ENCODE peak calls at places on chromosomes 7 and 10, in eight cellular contexts. One of them, this sample, is unnamed.

GRCh38 chr7:108129018-108129965 is 869 bp downstream of the LAMB4 start:
- DNase-seq in A549: no peak
- DNase-seq in psoas muscle: no peak
- DNase-seq in ovary: no peak
- DNase-seq in WERI-Rb-1: no peak
- DNase-seq in astrocyte: no peak
- DNase-seq in PC-3: no peak
- DNase-seq in brain microvascular endothelial cell: no peak
- DNase-seq in this sample: no peak

GRCh38 chr7:39624935-39625694 is 1.7 kb downstream of the RALA start:
- DNase-seq in astrocyte: no peak
- DNase-seq in A549: no peak
- DNase-seq in brain microvascular endothelial cell: no peak
- DNase-seq in PC-3: peak
- DNase-seq in psoas muscle: no peak
- DNase-seq in WERI-Rb-1: no peak
- DNase-seq in ovary: no peak
- DNase-seq in this sample: no peak

GRCh38 chr10:86109421-86109820 is 257.2 kb downstream of the GRID1 start:
- DNase-seq in A549: no peak
- DNase-seq in astrocyte: no peak
- DNase-seq in ovary: no peak
- DNase-seq in PC-3: no peak
- DNase-seq in brain microvascular endothelial cell: no peak
- DNase-seq in WERI-Rb-1: no peak
- DNase-seq in psoas muscle: no peak
- DNase-seq in this sample: no peak

GRCh38 chr7:55532150-55532917 is 40.0 kb downstream of the VOPP1 start:
- DNase-seq in A549: no peak
- DNase-seq in ovary: no peak
- DNase-seq in PC-3: peak
- DNase-seq in WERI-Rb-1: no peak
- DNase-seq in astrocyte: no peak
- DNase-seq in brain microvascular endothelial cell: no peak
- DNase-seq in psoas muscle: no peak
- DNase-seq in this sample: no peak

GRCh38 chr10:70736470-70736982 is 48.7 kb downstream of the TBATA start:
- DNase-seq in PC-3: no peak
- DNase-seq in WERI-Rb-1: no peak
- DNase-seq in ovary: no peak
- DNase-seq in astrocyte: no peak
- DNase-seq in brain microvascular endothelial cell: no peak
- DNase-seq in psoas muscle: no peak
- DNase-seq in A549: no peak
- DNase-seq in this sample: no peak

GRCh38 chr10:110680473-110681020 is 36.4 kb downstream of the RBM20 start:
- DNase-seq in PC-3: no peak
- DNase-seq in ovary: no peak
- DNase-seq in psoas muscle: peak
- DNase-seq in brain microvascular endothelial cell: no peak
- DNase-seq in WERI-Rb-1: no peak
- DNase-seq in astrocyte: no peak
- DNase-seq in A549: no peak
- DNase-seq in this sample: no peak

GRCh38 chr7:32616625-32617024 is 121.3 kb downstream of the AVL9 start:
- DNase-seq in A549: peak
- DNase-seq in psoas muscle: peak
- DNase-seq in ovary: no peak
- DNase-seq in PC-3: peak
- DNase-seq in brain microvascular endothelial cell: peak
- DNase-seq in astrocyte: peak
- DNase-seq in WERI-Rb-1: no peak
- DNase-seq in this sample: no peak

GRCh38 chr7:80467069-80467468 is 44.8 kb downstream of the GNAT3 start:
- DNase-seq in brain microvascular endothelial cell: peak
- DNase-seq in astrocyte: peak
- DNase-seq in WERI-Rb-1: no peak
- DNase-seq in PC-3: peak
- DNase-seq in psoas muscle: no peak
- DNase-seq in ovary: no peak
- DNase-seq in A549: peak
- DNase-seq in this sample: no peak

GRCh38 chr10:67818323-67818722 is 19.7 kb downstream of the DNAJC12 start:
- DNase-seq in ovary: no peak
- DNase-seq in astrocyte: peak
- DNase-seq in WERI-Rb-1: no peak
- DNase-seq in psoas muscle: no peak
- DNase-seq in PC-3: peak
- DNase-seq in brain microvascular endothelial cell: peak
- DNase-seq in A549: peak
- DNase-seq in this sample: peak

GRCh38 chr7:148940702-148941597 is 56.9 kb upstream of the EZH2 start:
- DNase-seq in A549: peak
- DNase-seq in psoas muscle: peak
- DNase-seq in ovary: peak
- DNase-seq in astrocyte: peak
- DNase-seq in WERI-Rb-1: peak
- DNase-seq in brain microvascular endothelial cell: peak
- DNase-seq in PC-3: peak
- DNase-seq in this sample: peak

GRCh38 chr7:128699895-128700294 is 27.8 kb downstream of the GARIN1A start:
- DNase-seq in brain microvascular endothelial cell: no peak
- DNase-seq in ovary: no peak
- DNase-seq in A549: no peak
- DNase-seq in WERI-Rb-1: no peak
- DNase-seq in PC-3: no peak
- DNase-seq in astrocyte: no peak
- DNase-seq in psoas muscle: no peak
- DNase-seq in this sample: no peak

GRCh38 chr7:71184136-71184535 is 52.2 kb downstream of the GALNT17 start:
- DNase-seq in A549: no peak
- DNase-seq in PC-3: no peak
- DNase-seq in psoas muscle: no peak
- DNase-seq in astrocyte: no peak
- DNase-seq in brain microvascular endothelial cell: no peak
- DNase-seq in ovary: no peak
- DNase-seq in WERI-Rb-1: peak
- DNase-seq in this sample: no peak

GRCh38 chr7:1447551-1448244 is 11.6 kb downstream of the MICALL2 start:
- DNase-seq in A549: no peak
- DNase-seq in WERI-Rb-1: no peak
- DNase-seq in brain microvascular endothelial cell: no peak
- DNase-seq in PC-3: no peak
- DNase-seq in psoas muscle: no peak
- DNase-seq in astrocyte: no peak
- DNase-seq in ovary: no peak
- DNase-seq in this sample: no peak

GRCh38 chr10:132149917-132150316 is 36.8 kb upstream of the DPYSL4 start:
- DNase-seq in astrocyte: no peak
- DNase-seq in A549: no peak
- DNase-seq in brain microvascular endothelial cell: no peak
- DNase-seq in psoas muscle: peak
- DNase-seq in PC-3: no peak
- DNase-seq in ovary: peak
- DNase-seq in WERI-Rb-1: no peak
- DNase-seq in this sample: no peak

GRCh38 chr10:85124592-85124991 is 796.2 kb downstream of the CCSER2 start:
- DNase-seq in PC-3: no peak
- DNase-seq in WERI-Rb-1: no peak
- DNase-seq in psoas muscle: no peak
- DNase-seq in brain microvascular endothelial cell: no peak
- DNase-seq in astrocyte: no peak
- DNase-seq in A549: no peak
- DNase-seq in ovary: no peak
- DNase-seq in this sample: no peak

GRCh38 chr7:520503-521161 is 986 bp upstream of the PDGFA start:
- DNase-seq in ovary: no peak
- DNase-seq in astrocyte: no peak
- DNase-seq in psoas muscle: no peak
- DNase-seq in WERI-Rb-1: no peak
- DNase-seq in brain microvascular endothelial cell: no peak
- DNase-seq in PC-3: no peak
- DNase-seq in A549: no peak
- DNase-seq in this sample: no peak

GRCh38 chr7:82595176-82595575 is 151.6 kb upstream of the CACNA2D1 start:
- DNase-seq in ovary: no peak
- DNase-seq in brain microvascular endothelial cell: no peak
- DNase-seq in WERI-Rb-1: no peak
- DNase-seq in astrocyte: peak
- DNase-seq in PC-3: no peak
- DNase-seq in psoas muscle: no peak
- DNase-seq in A549: no peak
- DNase-seq in this sample: no peak

DNA sequence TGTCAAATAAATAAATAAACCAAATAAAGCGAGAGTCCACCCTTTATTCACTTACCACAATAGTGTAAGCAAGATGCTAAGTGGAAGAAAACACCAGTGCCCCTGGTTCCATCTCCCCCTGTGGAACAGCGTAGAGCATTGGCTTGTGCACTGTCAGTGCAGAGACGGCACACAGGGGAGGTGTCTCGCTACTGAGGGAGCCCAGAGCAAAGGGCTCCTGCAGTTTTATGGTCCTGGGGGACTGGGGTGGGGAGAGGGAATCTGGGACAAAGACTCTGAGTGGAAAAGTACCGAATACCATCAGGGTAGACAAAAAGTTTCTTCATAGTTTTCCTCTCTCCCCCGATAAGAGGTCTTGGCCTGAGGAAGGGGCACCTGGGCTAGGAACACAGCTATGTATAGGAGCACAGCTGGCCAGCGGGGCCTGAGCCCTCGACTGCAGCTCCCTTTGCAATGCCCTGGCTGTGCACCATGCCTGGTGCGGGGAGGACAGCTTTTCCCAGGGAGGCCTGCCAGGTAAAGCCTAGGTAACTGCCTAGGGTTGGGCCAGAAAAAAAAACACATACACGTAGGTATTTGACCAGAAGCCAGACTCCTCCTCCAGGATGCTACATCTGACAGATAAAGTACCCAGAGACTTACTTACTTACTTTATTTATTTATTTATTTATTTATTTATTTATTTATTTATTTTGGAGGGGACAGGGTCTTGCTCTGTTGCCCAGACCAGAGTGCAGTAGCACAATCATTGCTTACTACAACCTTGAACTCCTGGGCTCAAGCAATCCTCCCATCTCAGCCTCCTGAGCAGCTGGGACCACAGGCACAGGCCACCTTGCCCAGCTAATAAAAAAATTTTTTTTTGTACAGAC is 88.8 kb upstream of the KIF5B start:
- DNase-seq in WERI-Rb-1: no peak
- DNase-seq in psoas muscle: no peak
- DNase-seq in PC-3: no peak
- DNase-seq in ovary: no peak
- DNase-seq in A549: no peak
- DNase-seq in brain microvascular endothelial cell: no peak
- DNase-seq in astrocyte: no peak
- DNase-seq in this sample: no peak
- H3K27ac ChIP-seq in WERI-Rb-1: no peak
- H3K27ac ChIP-seq in psoas muscle: no peak
- H3K27ac ChIP-seq in PC-3: no peak
- H3K27ac ChIP-seq in ovary: no peak
- H3K27ac ChIP-seq in A549: no peak
- H3K27ac ChIP-seq in brain microvascular endothelial cell: no peak
- H3K27ac ChIP-seq in astrocyte: no peak
- H3K27ac ChIP-seq in this sample: no peak

GRCh38 chr7:157404845-157405481 is 68.2 kb downstream of the DNAJB6 start:
- DNase-seq in ovary: peak
- DNase-seq in WERI-Rb-1: no peak
- DNase-seq in A549: peak
- DNase-seq in psoas muscle: peak
- DNase-seq in astrocyte: peak
- DNase-seq in brain microvascular endothelial cell: peak
- DNase-seq in PC-3: peak
- DNase-seq in this sample: no peak

GRCh38 chr7:157406971-157407370 is 70.2 kb downstream of the DNAJB6 start:
- DNase-seq in astrocyte: no peak
- DNase-seq in WERI-Rb-1: no peak
- DNase-seq in PC-3: no peak
- DNase-seq in A549: no peak
- DNase-seq in psoas muscle: no peak
- DNase-seq in brain microvascular endothelial cell: no peak
- DNase-seq in ovary: no peak
- DNase-seq in this sample: no peak

GRCh38 chr7:157404002-157404401 is 67.2 kb downstream of the DNAJB6 start:
- DNase-seq in A549: no peak
- DNase-seq in PC-3: no peak
- DNase-seq in astrocyte: no peak
- DNase-seq in psoas muscle: no peak
- DNase-seq in brain microvascular endothelial cell: no peak
- DNase-seq in ovary: no peak
- DNase-seq in WERI-Rb-1: no peak
- DNase-seq in this sample: no peak

GRCh38 chr7:157405914-157406810 is 69.4 kb downstream of the DNAJB6 start:
- DNase-seq in PC-3: no peak
- DNase-seq in A549: no peak
- DNase-seq in WERI-Rb-1: no peak
- DNase-seq in psoas muscle: peak
- DNase-seq in astrocyte: no peak
- DNase-seq in ovary: peak
- DNase-seq in brain microvascular endothelial cell: no peak
- DNase-seq in this sample: no peak

DNA sequence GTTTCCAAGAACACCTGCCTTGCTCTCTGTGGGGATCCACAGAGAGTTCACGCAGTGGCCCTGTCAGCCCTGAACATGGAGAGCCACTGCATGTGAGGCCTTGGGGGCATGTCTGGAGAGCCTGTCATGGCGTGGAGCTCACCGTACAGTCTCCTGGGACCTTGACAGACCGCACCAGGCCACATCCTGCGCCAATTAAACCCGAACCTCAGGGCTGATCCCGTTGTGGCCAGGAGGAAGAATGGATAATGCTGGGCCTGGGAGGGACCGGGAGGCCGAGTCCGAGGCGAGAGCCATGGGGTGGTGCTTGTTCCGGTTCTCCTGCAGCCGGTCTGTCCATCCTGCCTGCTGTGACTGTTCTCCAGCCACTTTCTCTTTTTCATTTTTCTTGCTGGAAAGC is 68.7 kb downstream of the DNAJB6 start:
- DNase-seq in PC-3: no peak
- DNase-seq in psoas muscle: no peak
- DNase-seq in WERI-Rb-1: no peak
- DNase-seq in brain microvascular endothelial cell: no peak
- DNase-seq in astrocyte: no peak
- DNase-seq in ovary: no peak
- DNase-seq in A549: no peak
- DNase-seq in this sample: no peak
- H3K27ac ChIP-seq in PC-3: peak
- H3K27ac ChIP-seq in psoas muscle: peak
- H3K27ac ChIP-seq in WERI-Rb-1: no peak
- H3K27ac ChIP-seq in brain microvascular endothelial cell: peak
- H3K27ac ChIP-seq in astrocyte: peak
- H3K27ac ChIP-seq in ovary: no peak
- H3K27ac ChIP-seq in A549: peak
- H3K27ac ChIP-seq in this sample: no peak

GRCh38 chr10:102115775-102116174 is 4.4 kb downstream of the LDB1 start:
- DNase-seq in psoas muscle: no peak
- DNase-seq in ovary: no peak
- DNase-seq in A549: no peak
- DNase-seq in astrocyte: no peak
- DNase-seq in brain microvascular endothelial cell: no peak
- DNase-seq in WERI-Rb-1: no peak
- DNase-seq in PC-3: no peak
- DNase-seq in this sample: no peak
- H3K27ac ChIP-seq in psoas muscle: peak
- H3K27ac ChIP-seq in ovary: no peak
- H3K27ac ChIP-seq in A549: peak
- H3K27ac ChIP-seq in astrocyte: peak
- H3K27ac ChIP-seq in brain microvascular endothelial cell: no peak
- H3K27ac ChIP-seq in WERI-Rb-1: peak
- H3K27ac ChIP-seq in PC-3: no peak
- H3K27ac ChIP-seq in this sample: no peak

GRCh38 chr10:60573342-60573741 is 183.7 kb upstream of the ANK3 start:
- DNase-seq in ovary: no peak
- DNase-seq in PC-3: no peak
- DNase-seq in WERI-Rb-1: no peak
- DNase-seq in brain microvascular endothelial cell: peak
- DNase-seq in astrocyte: peak
- DNase-seq in A549: no peak
- DNase-seq in psoas muscle: no peak
- DNase-seq in this sample: peak
- H3K27ac ChIP-seq in ovary: no peak
- H3K27ac ChIP-seq in PC-3: peak
- H3K27ac ChIP-seq in WERI-Rb-1: no peak
- H3K27ac ChIP-seq in brain microvascular endothelial cell: no peak
- H3K27ac ChIP-seq in astrocyte: peak
- H3K27ac ChIP-seq in A549: no peak
- H3K27ac ChIP-seq in psoas muscle: peak
- H3K27ac ChIP-seq in this sample: no peak

This sample was measured in SJSA1.